ENCODE peak calls at places on chromosome 11, in seven cellular contexts. One of them, this sample, is unnamed.

GRCh38 chr11:110857885-110858555 is 145.8 kb upstream of the ARHGAP20 start:
- DNase-seq in NCI-H146: no peak
- DNase-seq in fibroblast of the aortic adventitia: peak; percentile 94
- DNase-seq in GM13976: no peak
- DNase-seq in IMR-90: peak; percentile 61
- DNase-seq in stimulated activated CD8-positive, alpha-beta memory T cell treated with anti-CD3 and anti-CD28 coated beads, Interleukin-4, amount 100 ng/mL, for 4 hours: no peak
- DNase-seq in HFFc6: peak; percentile 10
- DNase-seq in this sample: no peak

GRCh38 chr11:75113049-75113448 is 16.4 kb upstream of the OR2AT4 start:
- DNase-seq in stimulated activated CD8-positive, alpha-beta memory T cell treated with anti-CD3 and anti-CD28 coated beads, Interleukin-4, amount 100 ng/mL, for 4 hours: no peak
- DNase-seq in GM13976: no peak
- DNase-seq in NCI-H146: no peak
- DNase-seq in fibroblast of the aortic adventitia: no peak
- DNase-seq in HFFc6: no peak
- DNase-seq in IMR-90: no peak
- DNase-seq in this sample: no peak

GRCh38 chr11:133669371-133670046 is 137.2 kb upstream of the OPCML start:
- DNase-seq in GM13976: no peak
- DNase-seq in NCI-H146: no peak
- DNase-seq in HFFc6: no peak
- DNase-seq in stimulated activated CD8-positive, alpha-beta memory T cell treated with anti-CD3 and anti-CD28 coated beads, Interleukin-4, amount 100 ng/mL, for 4 hours: no peak
- DNase-seq in fibroblast of the aortic adventitia: no peak
- DNase-seq in IMR-90: no peak
- DNase-seq in this sample: no peak

GRCh38 chr11:8253566-8253965 is 10.1 kb downstream of the LMO1 start:
- DNase-seq in GM13976: no peak
- DNase-seq in IMR-90: no peak
- DNase-seq in HFFc6: no peak
- DNase-seq in NCI-H146: no peak
- DNase-seq in stimulated activated CD8-positive, alpha-beta memory T cell treated with anti-CD3 and anti-CD28 coated beads, Interleukin-4, amount 100 ng/mL, for 4 hours: no peak
- DNase-seq in fibroblast of the aortic adventitia: no peak
- DNase-seq in this sample: no peak

GRCh38 chr11:68044898-68045351 is 6.1 kb downstream of the TCIRG1 start:
- DNase-seq in NCI-H146: no peak
- DNase-seq in fibroblast of the aortic adventitia: no peak
- DNase-seq in IMR-90: no peak
- DNase-seq in HFFc6: no peak
- DNase-seq in GM13976: no peak
- DNase-seq in stimulated activated CD8-positive, alpha-beta memory T cell treated with anti-CD3 and anti-CD28 coated beads, Interleukin-4, amount 100 ng/mL, for 4 hours: no peak
- DNase-seq in this sample: no peak

GRCh38 chr11:110219011-110219785 is 77.2 kb downstream of the RDX start:
- DNase-seq in fibroblast of the aortic adventitia: peak; percentile 27
- DNase-seq in HFFc6: no peak
- DNase-seq in stimulated activated CD8-positive, alpha-beta memory T cell treated with anti-CD3 and anti-CD28 coated beads, Interleukin-4, amount 100 ng/mL, for 4 hours: no peak
- DNase-seq in IMR-90: peak; percentile 53
- DNase-seq in NCI-H146: no peak
- DNase-seq in GM13976: no peak
- DNase-seq in this sample: no peak

GRCh38 chr11:59102259-59102765 is 4.7 kb upstream of the FAM111B start:
- DNase-seq in GM13976: peak; percentile 74
- DNase-seq in fibroblast of the aortic adventitia: peak; percentile 18
- DNase-seq in NCI-H146: no peak
- DNase-seq in stimulated activated CD8-positive, alpha-beta memory T cell treated with anti-CD3 and anti-CD28 coated beads, Interleukin-4, amount 100 ng/mL, for 4 hours: peak; percentile 8
- DNase-seq in IMR-90: peak; percentile 13
- DNase-seq in HFFc6: peak; percentile 13
- DNase-seq in this sample: peak; percentile 77

GRCh38 chr11:102666331-102666957 is 39.1 kb downstream of the MMP27 start:
- DNase-seq in IMR-90: peak; percentile 60
- DNase-seq in stimulated activated CD8-positive, alpha-beta memory T cell treated with anti-CD3 and anti-CD28 coated beads, Interleukin-4, amount 100 ng/mL, for 4 hours: no peak
- DNase-seq in GM13976: peak; percentile 48
- DNase-seq in NCI-H146: peak; percentile 26
- DNase-seq in fibroblast of the aortic adventitia: peak; percentile 67
- DNase-seq in HFFc6: peak; percentile 46
- DNase-seq in this sample: peak; percentile 83

GRCh38 chr11:91164452-91164822 is 941.6 kb upstream of the CHORDC1 start:
- DNase-seq in GM13976: no peak
- DNase-seq in fibroblast of the aortic adventitia: peak; percentile 16
- DNase-seq in IMR-90: no peak
- DNase-seq in NCI-H146: peak; percentile 34
- DNase-seq in HFFc6: no peak
- DNase-seq in stimulated activated CD8-positive, alpha-beta memory T cell treated with anti-CD3 and anti-CD28 coated beads, Interleukin-4, amount 100 ng/mL, for 4 hours: no peak
- DNase-seq in this sample: peak; percentile 72

GRCh38 chr11:103619480-103619879 is 417.0 kb upstream of the DDI1 start:
- DNase-seq in stimulated activated CD8-positive, alpha-beta memory T cell treated with anti-CD3 and anti-CD28 coated beads, Interleukin-4, amount 100 ng/mL, for 4 hours: no peak
- DNase-seq in HFFc6: peak; percentile 10
- DNase-seq in NCI-H146: peak; percentile 5
- DNase-seq in GM13976: no peak
- DNase-seq in fibroblast of the aortic adventitia: no peak
- DNase-seq in IMR-90: no peak
- DNase-seq in this sample: peak; percentile 87

GRCh38 chr11:59787816-59788215 is 22.8 kb downstream of the MRPL16 start:
- DNase-seq in HFFc6: peak; percentile 60
- DNase-seq in GM13976: no peak
- DNase-seq in stimulated activated CD8-positive, alpha-beta memory T cell treated with anti-CD3 and anti-CD28 coated beads, Interleukin-4, amount 100 ng/mL, for 4 hours: no peak
- DNase-seq in fibroblast of the aortic adventitia: peak; percentile 53
- DNase-seq in NCI-H146: no peak
- DNase-seq in IMR-90: peak; percentile 73
- DNase-seq in this sample: no peak

GRCh38 chr11:73293356-73293936 is 14.6 kb upstream of the ARHGEF17 start:
- DNase-seq in fibroblast of the aortic adventitia: no peak
- DNase-seq in HFFc6: no peak
- DNase-seq in stimulated activated CD8-positive, alpha-beta memory T cell treated with anti-CD3 and anti-CD28 coated beads, Interleukin-4, amount 100 ng/mL, for 4 hours: no peak
- DNase-seq in NCI-H146: no peak
- DNase-seq in GM13976: no peak
- DNase-seq in IMR-90: no peak
- DNase-seq in this sample: no peak

This sample was measured in DMS53.